ENCODE peak calls at places on chromosomes 4 and X, in six cellular contexts. S is SHP77 treated with DMSO at 0.1 percent for 48 hours; Z is naive thymus-derived CD4-positive, alpha-beta T cell; H is neural crest cell; W is lower leg skin; A is iPS-NIHi11. I is an unnamed sample.

GRCh38 chrX:65644621-65645287 is 22.7 kb upstream of the MSN start:
- DNase-seq in S (no peak), Z (no peak), H (no peak), W (peak; percentile 80), A (peak; percentile 36), I (peak; percentile 76)

GRCh38 chrX:78199851-78200250 is 60.4 kb upstream of the TAF9B start:
- DNase-seq in S (no peak), Z (peak; percentile 7), H (no peak), W (no peak), A (peak; percentile 11), I (no peak)

GRCh38 chrX:122238801-122239200 is 945.3 kb upstream of the GRIA3 start:
- DNase-seq in S (no peak), Z (no peak), H (no peak), W (no peak), A (no peak), I (no peak)

GRCh38 chr4:138192113-138192512 is 50.0 kb downstream of the SLC7A11 start:
- DNase-seq in S (no peak), Z (no peak), H (no peak), W (no peak), A (no peak), I (no peak)

GRCh38 chr4:181964731-181965130 is 278.5 kb upstream of the TENM3 start:
- DNase-seq in S (no peak), Z (no peak), H (no peak), W (no peak), A (no peak), I (no peak)

GRCh38 chr4:93759506-93759905 is 69.0 kb upstream of the ATOH1 start:
- DNase-seq in S (no peak), Z (no peak), H (no peak), W (no peak), A (no peak), I (no peak)

GRCh38 chr4:105963461-105964400 is 68.5 kb downstream of the NPNT start:
- DNase-seq in S (no peak), Z (no peak), H (no peak), W (no peak), A (no peak), I (no peak)

GRCh38 chr4:141807501-141807900 is 171.1 kb downstream of the IL15 start:
- DNase-seq in S (no peak), Z (no peak), H (no peak), W (no peak), A (no peak), I (no peak)

GRCh38 chr4:3304831-3305609 is 12.2 kb downstream of the RGS12 start:
- DNase-seq in S (no peak), Z (no peak), H (no peak), W (no peak), A (no peak), I (no peak)

GRCh38 chr4:79875500-79875899 is 197.5 kb downstream of the ANTXR2 start:
- DNase-seq in S (no peak), Z (no peak), H (no peak), W (no peak), A (no peak), I (no peak)

GRCh38 chr4:87353592-87353991 is 30.9 kb upstream of the HSD17B13 start:
- DNase-seq in S (no peak), Z (peak; percentile 5), H (peak; percentile 31), W (no peak), A (peak; percentile 54), I (no peak)

GRCh38 chr4:147547314-147548056 is 66.6 kb downstream of the EDNRA start:
- DNase-seq in S (no peak), Z (no peak), H (no peak), W (no peak), A (no peak), I (no peak)

GRCh38 chr4:26069218-26069617 is 155.2 kb downstream of the SMIM20 start:
- DNase-seq in S (no peak), Z (no peak), H (no peak), W (no peak), A (peak; percentile 68), I (no peak)

GRCh38 chr4:67869580-67870190 is 14.1 kb downstream of the TMPRSS11D start:
- DNase-seq in S (no peak), Z (no peak), H (no peak), W (no peak), A (no peak), I (no peak)

GRCh38 chrX:97633798-97634197 is 750.1 kb downstream of the RPA4 start:
- DNase-seq in S (no peak), Z (no peak), H (no peak), W (no peak), A (no peak), I (no peak)

GRCh38 chrX:10769696-10770619 is 149.6 kb upstream of the MID1 start:
- DNase-seq in S (peak; percentile 42), Z (no peak), H (peak; percentile 18), W (no peak), A (peak; percentile 10), I (no peak)

GRCh38 chr4:20028694-20029093 is 223.0 kb upstream of the SLIT2 start:
- DNase-seq in S (no peak), Z (no peak), H (no peak), W (no peak), A (no peak), I (no peak)

GRCh38 chrX:9131066-9131465 is 97.1 kb upstream of the FAM9B start:
- DNase-seq in S (no peak), Z (no peak), H (no peak), W (no peak), A (no peak), I (no peak)

GRCh38 chrX:39162322-39162721 is 361.1 kb downstream of the MID1IP1 start:
- DNase-seq in S (no peak), Z (peak; percentile 25), H (peak; percentile 29), W (no peak), A (peak; percentile 26), I (peak; percentile 57)

GRCh38 chrX:55714111-55714510 is 3.4 kb upstream of the RRAGB start:
- DNase-seq in S (no peak), Z (no peak), H (no peak), W (no peak), A (no peak), I (no peak)

GRCh38 chr4:12170308-12170707 is 741.6 kb upstream of the HS3ST1 start:
- DNase-seq in S (no peak), Z (no peak), H (no peak), W (no peak), A (no peak), I (no peak)

GRCh38 chr4:153748378-153748777 is 11.4 kb downstream of the RNF175 start:
- DNase-seq in S (no peak), Z (no peak), H (no peak), W (peak; percentile 78), A (no peak), I (no peak)

GRCh38 chrX:32842053-32842452 is 369.3 kb downstream of the DMD start:
- DNase-seq in S (no peak), Z (no peak), H (no peak), W (no peak), A (no peak), I (no peak)

GRCh38 chr4:38177035-38177791 is 217.0 kb downstream of the PTTG2 start:
- DNase-seq in S (no peak), Z (peak; percentile 59), H (no peak), W (no peak), A (no peak), I (peak; percentile 46)

GRCh38 chr4:94721310-94721709 is 36.4 kb upstream of the BMPR1B start:
- DNase-seq in S (no peak), Z (no peak), H (no peak), W (no peak), A (no peak), I (no peak)

GRCh38 chr4:99859618-99860017 is 34.6 kb downstream of the LAMTOR3 start:
- DNase-seq in S (no peak), Z (no peak), H (no peak), W (no peak), A (no peak), I (no peak)

GRCh38 chr4:44961001-44961755 is 234.8 kb upstream of the GNPDA2 start:
- DNase-seq in S (no peak), Z (no peak), H (no peak), W (no peak), A (no peak), I (no peak)

GRCh38 chr4:165204462-165204830 is 2.9 kb upstream of the KLHL2 start:
- DNase-seq in S (no peak), Z (no peak), H (no peak), W (no peak), A (no peak), I (no peak)

GRCh38 chrX:124113799-124114600 is 152.5 kb downstream of the STAG2 start:
- DNase-seq in S (no peak), Z (no peak), H (no peak), W (no peak), A (no peak), I (no peak)

GRCh38 chrX:74133156-74133796 is 170.7 kb upstream of the ZCCHC13 start:
- DNase-seq in S (peak; percentile 1), Z (peak; percentile 33), H (peak; percentile 26), W (no peak), A (peak; percentile 53), I (no peak)

GRCh38 chr4:6753891-6754290 is 28.6 kb upstream of the KIAA0232 start:
- DNase-seq in S (no peak), Z (no peak), H (no peak), W (no peak), A (no peak), I (no peak)